ENCODE peak calls at places on chromosomes 1 and 21, in four cellular contexts. P, D, X and J are unnamed samples.

GRCh38 chr1:58858344-58858673 is 74.5 kb upstream of the JUN start:
- DNase-seq in P (peak), D (no peak), X (peak), J (peak)

GRCh38 chr1:172449585-172450523 is 6.0 kb upstream of the PIGC start:
- DNase-seq in P (peak), D (peak), X (peak), J (no peak)

GRCh38 chr1:106222415-106222814 is 834.1 kb upstream of the PRMT6 start:
- DNase-seq in P (no peak), D (no peak), X (no peak), J (no peak)

GRCh38 chr1:208668991-208669390 is 424.8 kb upstream of the PLXNA2 start:
- DNase-seq in P (no peak), D (peak), X (no peak), J (no peak)

GRCh38 chr1:150233359-150234308 is 2.3 kb downstream of the ANP32E start:
- DNase-seq in P (peak), D (no peak), X (no peak), J (no peak)

GRCh38 chr1:235831148-235831547 is 35.6 kb downstream of the LYST start:
- DNase-seq in P (no peak), D (no peak), X (no peak), J (peak)

GRCh38 chr1:205480349-205481278 is 23.9 kb upstream of the CDK18 start:
- DNase-seq in P (no peak), D (no peak), X (no peak), J (peak)

GRCh38 chr1:13619909-13620308 is 36.3 kb downstream of the PDPN start:
- DNase-seq in P (no peak), D (no peak), X (no peak), J (no peak)

GRCh38 chr1:179788259-179788658 is 45.2 kb downstream of the FAM163A start:
- DNase-seq in P (no peak), D (peak), X (no peak), J (no peak)

GRCh38 chr1:14516974-14517812 is 81.3 kb upstream of the KAZN start:
- DNase-seq in P (no peak), D (no peak), X (no peak), J (peak)

GRCh38 chr1:226064816-226065248 is 2.3 kb downstream of the H3-3A start:
- DNase-seq in P (peak), D (no peak), X (peak), J (no peak)

GRCh38 chr1:68338107-68338506 is 105.8 kb upstream of the WLS start:
- DNase-seq in P (no peak), D (no peak), X (no peak), J (no peak)

GRCh38 chr1:243718893-243719292 is 131.2 kb downstream of the AKT3 start:
- DNase-seq in P (no peak), D (no peak), X (no peak), J (no peak)

GRCh38 chr1:247639381-247639981 is 34.1 kb downstream of the OR2G3 start:
- DNase-seq in P (peak), D (peak), X (no peak), J (no peak)

GRCh38 chr1:220224611-220225124 is 47.6 kb downstream of the RAB3GAP2 start:
- DNase-seq in P (no peak), D (no peak), X (no peak), J (no peak)

GRCh38 chr1:77279929-77280328 is 1.9 kb upstream of the AK5 start:
- DNase-seq in P (no peak), D (no peak), X (no peak), J (no peak)
- TF ChIP-seq NR2C2 in P (no peak), D (no peak), X (no peak), J (no peak)

GRCh38 chr1:161900155-161900554 is 123.5 kb downstream of the OLFML2B start:
- DNase-seq in P (no peak), D (no peak), X (no peak), J (no peak)

GRCh38 chr1:161902146-161902545 is 121.5 kb downstream of the OLFML2B start:
- DNase-seq in P (no peak), D (no peak), X (no peak), J (no peak)

DNA sequence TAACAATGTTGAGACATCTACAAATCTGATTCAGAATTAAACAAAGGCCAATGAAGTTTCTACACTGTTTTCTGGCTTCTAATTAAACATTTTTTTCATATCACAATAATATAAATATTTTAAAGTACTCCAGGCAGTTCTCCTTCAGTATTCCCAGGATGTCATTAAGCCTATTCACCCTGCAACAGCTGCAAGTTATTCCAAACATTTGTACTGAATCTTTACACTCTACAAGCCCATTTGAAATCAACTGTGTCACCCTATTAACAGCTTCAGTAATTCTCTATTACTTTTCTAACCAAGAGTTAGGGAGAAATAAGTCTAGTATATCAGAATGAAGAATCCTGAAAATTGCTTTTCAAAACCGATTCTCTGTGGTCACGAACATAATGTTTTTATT is 124.6 kb downstream of the OLFML2B start:
- DNase-seq in P (no peak), D (no peak), X (no peak), J (no peak)
- TF ChIP-seq NR2C2 in P (no peak), D (no peak), X (no peak), J (no peak)

DNA sequence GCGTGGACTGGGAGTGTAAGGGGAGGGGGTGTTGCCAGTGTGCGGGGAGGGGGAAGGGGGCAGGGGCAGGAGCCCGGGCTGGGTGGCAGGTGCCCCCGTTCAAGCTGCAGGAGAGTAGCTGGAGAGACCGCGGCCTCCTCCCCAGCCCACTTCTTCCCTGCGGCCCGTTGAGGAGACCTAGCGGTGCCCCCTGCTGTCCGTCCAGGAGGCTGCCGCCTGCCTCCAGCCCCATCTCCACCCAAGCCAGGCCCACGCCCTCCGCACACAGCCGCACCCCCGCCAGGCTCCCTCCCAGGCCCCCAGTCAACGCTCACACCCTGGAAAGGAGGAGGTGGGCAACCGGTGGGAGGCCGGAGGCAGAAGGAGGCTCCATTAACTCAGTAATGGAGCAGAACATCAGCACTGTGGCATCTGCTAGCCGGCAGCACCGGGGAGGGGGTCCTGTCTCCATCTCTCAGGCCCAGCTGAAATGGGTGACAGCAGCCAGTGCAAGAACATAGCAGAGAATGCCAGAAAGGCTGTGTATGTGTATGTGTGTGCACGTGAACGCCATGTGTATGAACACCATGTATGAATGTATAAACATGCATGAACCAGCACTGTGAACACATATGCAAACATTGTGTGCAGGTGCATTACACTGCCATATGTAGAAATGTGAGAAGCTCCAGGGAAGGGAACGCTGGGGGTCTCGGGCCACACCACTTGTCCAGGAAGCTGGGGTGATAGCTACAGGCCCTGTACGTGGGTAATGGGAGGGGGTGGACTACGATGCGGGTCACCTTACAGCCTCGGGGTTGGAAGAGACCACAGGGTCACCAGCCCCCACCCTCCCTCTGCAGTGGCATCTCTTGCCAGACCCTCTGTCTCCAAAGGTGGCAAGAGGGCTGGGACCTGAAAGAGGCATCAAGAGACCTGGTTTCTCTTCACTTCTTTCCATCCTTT is 84.6 kb downstream of the SYT2 start:
- DNase-seq in P (peak), D (peak), X (peak), J (no peak)
- TF ChIP-seq NR2C2 in P (no peak), D (no peak), X (no peak), J (no peak)

GRCh38 chr1:154301582-154301981 is 19.3 kb upstream of the AQP10 start:
- DNase-seq in P (no peak), D (no peak), X (no peak), J (no peak)

GRCh38 chr1:154290921-154291320 is 18.5 kb downstream of the HAX1 start:
- DNase-seq in P (peak), D (no peak), X (no peak), J (no peak)

GRCh38 chr1:154295408-154296235 is 23.2 kb downstream of the HAX1 start:
- DNase-seq in P (no peak), D (no peak), X (no peak), J (no peak)
- TF ChIP-seq NR2C2 in P (no peak), D (no peak), X (no peak), J (no peak)

GRCh38 chr21:45350206-45350854 is 54.6 kb upstream of the COL18A1 start:
- DNase-seq in P (no peak), D (no peak), X (no peak), J (no peak)
- TF ChIP-seq NR2C2 in P (no peak), D (no peak), X (no peak), J (no peak)

GRCh38 chr1:228293393-228293792 is 85.5 kb downstream of the OBSCN start:
- DNase-seq in P (no peak), D (no peak), X (no peak), J (no peak)
- TF ChIP-seq NR2C2 in P (no peak), D (no peak), X (no peak), J (no peak)

GRCh38 chr1:37946703-37947360 is at the start of gene INPP5B:
- DNase-seq in P (peak), D (peak), X (peak), J (peak)

GRCh38 chr1:37945743-37946702 is 830 bp downstream of the INPP5B start:
- DNase-seq in P (peak), D (no peak), X (peak), J (no peak)

GRCh38 chr1:37948160-37948559 is 1.3 kb upstream of the INPP5B start:
- DNase-seq in P (no peak), D (no peak), X (no peak), J (no peak)

GRCh38 chr1:37948841-37949240 is 2.0 kb upstream of the INPP5B start:
- DNase-seq in P (peak), D (no peak), X (no peak), J (no peak)

DNA sequence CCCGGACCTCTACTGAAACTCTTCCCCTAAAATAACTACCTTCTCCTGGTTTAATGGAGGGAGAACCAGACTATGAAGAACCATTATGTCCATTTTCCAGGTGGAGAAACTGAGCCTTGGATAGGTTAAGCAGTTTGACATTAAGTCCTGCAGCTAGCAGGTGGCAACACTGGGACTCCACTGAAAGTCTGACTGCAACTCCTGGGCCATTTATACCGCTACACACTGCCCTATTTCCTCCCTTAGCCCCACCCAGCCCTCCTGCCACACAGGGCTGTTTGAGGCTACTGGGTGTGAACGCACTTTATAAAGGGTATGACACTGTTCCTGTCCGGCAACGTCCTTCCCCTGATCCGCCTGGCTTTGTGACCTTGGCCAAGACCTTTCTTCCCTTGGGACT is 511 bp upstream of the INPP5B start:
- DNase-seq in P (no peak), D (no peak), X (no peak), J (no peak)
- TF ChIP-seq NR2C2 in P (no peak), D (no peak), X (no peak), J (no peak)

GRCh38 chr1:56922070-56922469 is 43.7 kb downstream of the C8B start:
- DNase-seq in P (no peak), D (no peak), X (no peak), J (no peak)
- TF ChIP-seq NR2C2 in P (no peak), D (no peak), X (no peak), J (no peak)